ENCODE peak calls at places on chromosomes 3 and 15, in six cellular contexts. L, B, Y, V, U and S are unnamed samples.

GRCh38 chr3:182487048-182487447 is 306.3 kb upstream of the ATP11B start:
- DNase-seq in L (no peak), B (no peak), Y (no peak), V (no peak), U (peak), S (peak)

GRCh38 chr15:37218351-37218916 is 118.1 kb upstream of the MEIS2 start:
- DNase-seq in L (no peak), B (no peak), Y (no peak), V (no peak), U (no peak), S (no peak)

GRCh38 chr3:143255725-143256124 is 136.2 kb downstream of the CHST2 start:
- DNase-seq in L (no peak), B (no peak), Y (no peak), V (no peak), U (no peak), S (no peak)

GRCh38 chr15:85496551-85497545 is 116.4 kb downstream of the AKAP13 start:
- DNase-seq in L (no peak), B (no peak), Y (no peak), V (no peak), U (peak), S (no peak)

GRCh38 chr15:95442107-95442719 is 888.3 kb upstream of the NR2F2 start:
- DNase-seq in L (no peak), B (no peak), Y (no peak), V (no peak), U (no peak), S (no peak)

GRCh38 chr15:100737214-100737613 is 134.8 kb downstream of the ASB7 start:
- DNase-seq in L (no peak), B (no peak), Y (no peak), V (no peak), U (no peak), S (no peak)

GRCh38 chr15:100311099-100311751 is 30.6 kb downstream of the ADAMTS17 start:
- DNase-seq in L (no peak), B (no peak), Y (no peak), V (no peak), U (peak), S (no peak)

GRCh38 chr3:118803096-118803476 is 231.6 kb downstream of the IGSF11 start:
- DNase-seq in L (no peak), B (no peak), Y (no peak), V (no peak), U (no peak), S (no peak)

GRCh38 chr3:65758438-65758837 is 280.3 kb downstream of the MAGI1 start:
- DNase-seq in L (no peak), B (no peak), Y (no peak), V (no peak), U (no peak), S (no peak)

GRCh38 chr15:90557651-90558084 is 27.9 kb downstream of the CRTC3 start:
- DNase-seq in L (no peak), B (no peak), Y (no peak), V (no peak), U (no peak), S (no peak)

GRCh38 chr15:52438047-52438446 is 90.6 kb downstream of the MYO5A start:
- DNase-seq in L (no peak), B (peak), Y (no peak), V (no peak), U (no peak), S (no peak)

GRCh38 chr3:132881756-132882409 is 156.3 kb upstream of the TMEM108 start:
- DNase-seq in L (no peak), B (no peak), Y (no peak), V (no peak), U (no peak), S (no peak)

GRCh38 chr3:155304394-155304793 is 10.9 kb upstream of the STRIT1 start:
- DNase-seq in L (no peak), B (no peak), Y (no peak), V (no peak), U (no peak), S (no peak)

GRCh38 chr3:148737104-148737525 is 39.4 kb downstream of the AGTR1 start:
- DNase-seq in L (no peak), B (peak), Y (no peak), V (no peak), U (no peak), S (no peak)

GRCh38 chr3:131705099-131705498 is 202.3 kb upstream of the MRPL3 start:
- DNase-seq in L (no peak), B (no peak), Y (no peak), V (no peak), U (no peak), S (no peak)

GRCh38 chr3:152458023-152458724 is 189.4 kb downstream of the MBNL1 start:
- DNase-seq in L (no peak), B (no peak), Y (no peak), V (no peak), U (no peak), S (no peak)

GRCh38 chr3:121111914-121112612 is 204.1 kb downstream of the STXBP5L start:
- DNase-seq in L (no peak), B (peak), Y (no peak), V (no peak), U (no peak), S (no peak)

GRCh38 chr15:65248506-65248905 is 37.2 kb upstream of the CILP start:
- DNase-seq in L (no peak), B (no peak), Y (no peak), V (no peak), U (no peak), S (no peak)

GRCh38 chr15:40291088-40291574 is 8.3 kb upstream of the ANKRD63 start:
- DNase-seq in L (no peak), B (peak), Y (no peak), V (no peak), U (no peak), S (no peak)

GRCh38 chr3:175121225-175121624 is 262.1 kb downstream of the NAALADL2 start:
- DNase-seq in L (no peak), B (no peak), Y (no peak), V (no peak), U (no peak), S (no peak)

GRCh38 chr15:85386261-85386660 is 5.9 kb downstream of the AKAP13 start:
- DNase-seq in L (no peak), B (no peak), Y (no peak), V (no peak), U (no peak), S (no peak)

GRCh38 chr15:82530606-82531379 is 9.5 kb downstream of the RPS17 start:
- DNase-seq in L (peak), B (peak), Y (peak), V (no peak), U (no peak), S (no peak)

GRCh38 chr3:101721650-101721917 is 2.8 kb upstream of the CEP97 start:
- DNase-seq in L (no peak), B (no peak), Y (no peak), V (no peak), U (no peak), S (no peak)

GRCh38 chr3:88203537-88204143 is 53.9 kb downstream of the C3orf38 start:
- DNase-seq in L (no peak), B (peak), Y (peak), V (peak), U (peak), S (peak)

GRCh38 chr15:57792729-57793449 is 86.4 kb downstream of the POLR2M start:
- DNase-seq in L (no peak), B (no peak), Y (no peak), V (no peak), U (peak), S (no peak)

GRCh38 chr15:31461375-31461774 is 134.7 kb downstream of the KLF13 start:
- DNase-seq in L (no peak), B (no peak), Y (no peak), V (no peak), U (no peak), S (no peak)

GRCh38 chr15:72237286-72238224 is 6.6 kb upstream of the PKM start:
- DNase-seq in L (peak), B (peak), Y (peak), V (peak), U (no peak), S (no peak)

GRCh38 chr15:90184119-90184785 is 16.9 kb upstream of the SEMA4B start:
- DNase-seq in L (no peak), B (peak), Y (no peak), V (peak), U (peak), S (no peak)

GRCh38 chr15:38885001-38885400 is 320.4 kb upstream of the RASGRP1 start:
- DNase-seq in L (no peak), B (peak), Y (no peak), V (no peak), U (no peak), S (no peak)

GRCh38 chr3:5022966-5023776 is 43.9 kb downstream of the BHLHE40 start:
- DNase-seq in L (no peak), B (peak), Y (no peak), V (peak), U (no peak), S (no peak)

GRCh38 chr3:153330891-153331290 is 168.9 kb downstream of the RAP2B start:
- DNase-seq in L (no peak), B (no peak), Y (no peak), V (no peak), U (no peak), S (no peak)

GRCh38 chr3:66001626-66002025 is 37.1 kb downstream of the MAGI1 start:
- DNase-seq in L (no peak), B (no peak), Y (no peak), V (no peak), U (no peak), S (no peak)

GRCh38 chr15:91114301-91114700 is 14.2 kb downstream of the SV2B start:
- DNase-seq in L (no peak), B (no peak), Y (no peak), V (no peak), U (peak), S (no peak)

GRCh38 chr15:63192604-63193206 is 3.3 kb downstream of the RAB8B start:
- DNase-seq in L (no peak), B (no peak), Y (no peak), V (no peak), U (no peak), S (no peak)

GRCh38 chr3:100254168-100254777 is 6.5 kb upstream of the TBC1D23 start:
- DNase-seq in L (no peak), B (peak), Y (peak), V (no peak), U (peak), S (peak)

GRCh38 chr3:99895106-99895705 is 77.5 kb downstream of the CMSS1 start:
- DNase-seq in L (no peak), B (no peak), Y (no peak), V (no peak), U (no peak), S (no peak)